ENCODE peak calls at places on chromosomes 6 and 20, in seven cellular contexts. E is HepG2, O is H1, H is K562, U is GM12892, X is SK-N-SH, N is GM12878. W is an unnamed sample.

GRCh38 chr6:81304486-81304885 is 448.0 kb downstream of the TENT5A start:
- DNase-seq in X (no peak), O (no peak), N (no peak), U (no peak), E (no peak), H (no peak), W (no peak)

GRCh38 chr6:159982726-159983506 is 14.0 kb downstream of the IGF2R start:
- DNase-seq in O (no peak), N (no peak), E (no peak), U (no peak), H (no peak), X (no peak), W (no peak)

GRCh38 chr6:116034327-116034726 is 26.4 kb downstream of the FRK start:
- DNase-seq in X (no peak), H (no peak), N (no peak), U (no peak), O (no peak), E (no peak), W (no peak)

GRCh38 chr6:108944707-108945685 is 96.8 kb downstream of the ARMC2 start:
- DNase-seq in H (no peak), N (no peak), U (no peak), X (no peak), O (no peak), E (no peak), W (no peak)

GRCh38 chr6:81668615-81669047 is 83.8 kb downstream of the TENT5A start:
- DNase-seq in U (no peak), H (no peak), O (no peak), X (no peak), N (no peak), E (no peak), W (no peak)

GRCh38 chr20:20215976-20216727 is 151.8 kb upstream of the INSM1 start:
- DNase-seq in U (no peak), E (no peak), H (no peak), N (no peak), O (no peak), X (no peak), W (no peak)

GRCh38 chr6:35496036-35496850 is 636 bp downstream of the TEAD3 start:
- DNase-seq in N (no peak), U (no peak), O (no peak), E (peak; percentile 43), X (peak; percentile 77), H (peak; percentile 71), W (no peak)

GRCh38 chr20:56247954-56248782 is at the start of gene MC3R:
- DNase-seq in U (peak; percentile 15), O (peak; percentile 27), X (peak; percentile 52), H (peak; percentile 42), N (no peak), E (peak; percentile 68), W (peak; percentile 18)

GRCh38 chr20:16761305-16761829 is 13.2 kb downstream of the OTOR start:
- DNase-seq in U (no peak), X (peak; percentile 53), N (peak; percentile 19), H (peak; percentile 37), E (peak; percentile 77), O (peak; percentile 41), W (peak; percentile 22)

GRCh38 chr20:35515949-35516645 is 13.4 kb downstream of the C20orf173 start:
- DNase-seq in U (no peak), H (peak; percentile 22), N (no peak), X (no peak), E (no peak), O (no peak), W (no peak)
- TF ChIP-seq TAF1 in U (no peak), H (no peak), N (no peak), X (no peak), E (no peak), O (no peak), W (no peak)

DNA sequence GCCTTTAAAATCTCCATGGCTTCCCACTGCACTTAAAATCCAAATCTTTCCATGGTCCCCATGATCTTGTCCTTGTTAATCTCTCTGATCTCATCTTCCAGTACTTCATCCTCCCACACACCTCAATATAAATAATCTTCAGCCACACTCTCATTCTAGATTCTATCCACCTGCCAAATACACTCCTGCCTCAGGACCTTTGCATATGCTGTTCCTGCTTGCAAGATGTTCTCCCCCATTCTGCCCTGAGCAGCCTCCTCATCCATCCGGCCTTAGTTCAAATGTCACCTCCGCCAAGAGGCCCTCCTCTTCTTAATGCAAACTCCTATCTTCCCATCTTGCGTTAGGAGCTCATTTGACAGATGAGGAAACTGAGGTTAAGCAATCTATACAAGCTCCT is 77.4 kb downstream of the PREX1 start:
- DNase-seq in H (no peak), O (no peak), N (no peak), E (no peak), U (no peak), X (no peak), W (no peak)
- TF ChIP-seq TAF1 in H (no peak), O (no peak), N (no peak), E (no peak), U (no peak), X (no peak), W (no peak)

DNA sequence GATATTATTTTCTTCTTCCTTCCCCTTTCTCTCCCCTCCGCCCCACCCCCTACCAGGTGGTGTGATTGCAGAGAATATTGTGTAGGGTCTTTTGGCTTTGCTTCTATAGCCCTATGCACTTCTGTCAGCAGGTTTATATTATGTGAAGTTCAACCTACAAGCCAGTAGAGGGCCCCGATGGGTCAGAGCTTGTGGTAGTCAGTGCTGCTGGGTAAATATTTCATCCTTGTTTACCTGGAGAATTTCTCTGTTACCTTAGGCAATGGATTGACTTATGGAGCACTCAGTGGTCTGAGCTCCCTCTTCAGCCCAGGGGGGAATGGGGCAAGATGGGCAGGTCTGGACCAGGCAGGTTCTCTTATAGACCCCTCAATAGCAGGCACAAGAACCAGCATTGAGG is 720.9 kb downstream of the GRIK2 start:
- DNase-seq in H (no peak), E (peak; percentile 20), U (no peak), X (no peak), O (no peak), N (no peak), W (peak; percentile 1)
- TF ChIP-seq TAF1 in H (no peak), E (no peak), U (no peak), X (no peak), O (no peak), N (no peak), W (no peak)

GRCh38 chr6:87122477-87122876 is 27.6 kb upstream of the CGA start:
- DNase-seq in E (no peak), N (no peak), U (no peak), O (no peak), H (no peak), X (no peak), W (no peak)
- TF ChIP-seq TAF1 in E (no peak), N (no peak), U (no peak), O (no peak), H (no peak), X (no peak), W (no peak)

DNA sequence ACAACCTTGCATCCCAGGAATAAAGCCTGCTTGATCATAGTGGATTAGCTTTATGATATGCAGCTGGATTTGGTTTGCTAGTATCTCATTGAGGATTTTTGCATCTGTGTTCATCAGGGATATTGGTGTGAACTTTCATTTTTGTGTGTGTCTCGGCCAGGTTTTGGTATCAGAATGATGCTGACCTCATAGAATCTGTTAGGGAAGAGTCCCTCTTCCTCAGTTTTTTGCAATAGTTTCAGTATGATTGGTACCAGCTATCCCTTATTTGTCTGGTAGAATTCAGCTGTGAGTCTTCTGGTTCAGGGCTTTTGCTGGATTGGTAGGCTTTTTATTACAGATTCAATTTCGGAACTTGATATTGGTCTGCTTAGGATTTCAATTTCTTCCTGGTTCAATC is 132.5 kb downstream of the ZFAND3 start:
- DNase-seq in N (peak; percentile 40), X (no peak), H (no peak), O (no peak), U (no peak), E (no peak), W (no peak)
- TF ChIP-seq TAF1 in N (no peak), X (no peak), H (no peak), O (no peak), U (no peak), E (no peak), W (no peak)

W was measured in GM12891.